ENCODE peak calls at places on chromosomes 7 and 10, in five cellular contexts. Z, C, Y, A and W are unnamed samples.
A peak's percentile ranks its signal among the peaks of the same experiment; 100 is the strongest.

GRCh38 chr7:32518534-32519140 is 23.3 kb downstream of the AVL9 start:
- DNase-seq in Z (peak; percentile 25), C (no peak), Y (no peak), A (peak; percentile 8), W (peak; percentile 96)

GRCh38 chr7:90455163-90456030 is 14.0 kb upstream of the PTTG1IP2 start:
- DNase-seq in Z (peak; percentile 71), C (no peak), Y (peak; percentile 19), A (peak; percentile 39), W (no peak)

GRCh38 chr10:132133005-132133404 is 53.7 kb upstream of the DPYSL4 start:
- DNase-seq in Z (no peak), C (no peak), Y (no peak), A (no peak), W (no peak)

GRCh38 chr10:102834143-102834542 is 3.1 kb downstream of the CYP17A1 start:
- DNase-seq in Z (no peak), C (no peak), Y (no peak), A (no peak), W (no peak)

GRCh38 chr10:13536674-13537366 is 8.0 kb upstream of the BEND7 start:
- DNase-seq in Z (peak; percentile 43), C (peak; percentile 81), Y (no peak), A (no peak), W (peak; percentile 67)

GRCh38 chr10:3980660-3981059 is 195.7 kb upstream of the KLF6 start:
- DNase-seq in Z (no peak), C (no peak), Y (peak; percentile 17), A (no peak), W (no peak)

GRCh38 chr7:143280160-143280559 is 4.6 kb upstream of the TMEM139 start:
- DNase-seq in Z (no peak), C (no peak), Y (no peak), A (no peak), W (no peak)

GRCh38 chr7:46603780-46604725 is 683.0 kb upstream of the IGFBP3 start:
- DNase-seq in Z (no peak), C (no peak), Y (no peak), A (no peak), W (no peak)

GRCh38 chr10:67402620-67403019 is 293.4 kb downstream of the CTNNA3 start:
- DNase-seq in Z (no peak), C (no peak), Y (no peak), A (no peak), W (no peak)

GRCh38 chr7:134315679-134316538 is 821 bp downstream of the SLC35B4 start:
- DNase-seq in Z (peak; percentile 21), C (no peak), Y (no peak), A (no peak), W (no peak)

GRCh38 chr7:517848-518629 is 1.6 kb downstream of the PDGFA start:
- DNase-seq in Z (peak; percentile 63), C (no peak), Y (no peak), A (no peak), W (no peak)

GRCh38 chr10:111323567-111323966 is 246.7 kb downstream of the ADRA2A start:
- DNase-seq in Z (peak; percentile 37), C (no peak), Y (peak; percentile 0), A (no peak), W (no peak)

GRCh38 chr10:120365872-120366271 is 91.2 kb upstream of the PLPP4 start:
- DNase-seq in Z (peak; percentile 13), C (no peak), Y (no peak), A (no peak), W (no peak)

GRCh38 chr7:90892213-90892612 is 296.1 kb downstream of the CDK14 start:
- DNase-seq in Z (no peak), C (no peak), Y (no peak), A (no peak), W (no peak)

GRCh38 chr7:1234794-1235500 is 2.3 kb downstream of the UNCX start:
- DNase-seq in Z (no peak), C (no peak), Y (no peak), A (no peak), W (no peak)

GRCh38 chr10:114724707-114725106 is 66.6 kb upstream of the ABLIM1 start:
- DNase-seq in Z (no peak), C (no peak), Y (no peak), A (no peak), W (no peak)

GRCh38 chr10:12635127-12635541 is 285.8 kb downstream of the CAMK1D start:
- DNase-seq in Z (no peak), C (no peak), Y (no peak), A (no peak), W (no peak)

GRCh38 chr10:119425102-119425880 is 117.2 kb downstream of the RGS10 start:
- DNase-seq in Z (no peak), C (no peak), Y (no peak), A (no peak), W (no peak)

GRCh38 chr7:152924238-152924637 is 164.7 kb downstream of the ACTR3B start:
- DNase-seq in Z (no peak), C (no peak), Y (no peak), A (no peak), W (no peak)

GRCh38 chr7:158828343-158829020 is 827 bp downstream of the ESYT2 start:
- DNase-seq in Z (no peak), C (peak; percentile 58), Y (no peak), A (no peak), W (no peak)

GRCh38 chr7:143391462-143392404 is 10.6 kb downstream of the ZYX start:
- DNase-seq in Z (no peak), C (no peak), Y (no peak), A (no peak), W (no peak)

GRCh38 chr10:115572740-115573455 is 479.7 kb downstream of the ATRNL1 start:
- DNase-seq in Z (no peak), C (peak; percentile 19), Y (no peak), A (no peak), W (peak; percentile 15)

GRCh38 chr7:142602756-142603155 is 146.5 kb upstream of the PRSS1 start:
- DNase-seq in Z (no peak), C (no peak), Y (no peak), A (no peak), W (no peak)

GRCh38 chr10:44983066-44983894 is 4.7 kb upstream of the DEPP1 start:
- DNase-seq in Z (no peak), C (no peak), Y (no peak), A (no peak), W (no peak)

GRCh38 chr7:157652161-157652953 is 315.6 kb downstream of the DNAJB6 start:
- DNase-seq in Z (no peak), C (no peak), Y (no peak), A (no peak), W (no peak)